ENCODE peak calls at places on chromosomes 13 and 19, in four cellular contexts. A, F, I and W are unnamed samples.

GRCh38 chr13:23707674-23708073 is 137.5 kb downstream of the TNFRSF19 start:
- DNase-seq in I (peak), A (no peak), F (no peak), W (peak)

GRCh38 chr13:32947411-32947810 is 68.8 kb upstream of the KL start:
- DNase-seq in F (no peak), I (no peak), A (no peak), W (no peak)

GRCh38 chr13:74838096-74838495 is 643.9 kb downstream of the TBC1D4 start:
- DNase-seq in F (no peak), A (no peak), I (no peak), W (no peak)

GRCh38 chr13:102597029-102598015 is 536 bp downstream of the TPP2 start:
- DNase-seq in F (no peak), I (no peak), A (peak), W (peak)

GRCh38 chr19:53810891-53811290 is 13.2 kb downstream of the NLRP12 start:
- DNase-seq in I (no peak), A (no peak), F (no peak), W (no peak)

GRCh38 chr13:91162180-91162579 is 185.3 kb upstream of the MIR17HG start:
- DNase-seq in I (no peak), F (no peak), A (no peak), W (peak)

GRCh38 chr19:33438016-33438671 is 64.6 kb downstream of the CEBPG start:
- DNase-seq in A (no peak), F (no peak), I (peak), W (no peak)

GRCh38 chr19:29666634-29667389 is 1.6 kb downstream of the PLEKHF1 start:
- DNase-seq in I (no peak), F (no peak), A (peak), W (no peak)

GRCh38 chr19:29499261-29499920 is 26.4 kb upstream of the VSTM2B start:
- DNase-seq in F (no peak), A (no peak), I (no peak), W (no peak)

GRCh38 chr13:23378009-23378632 is 55.4 kb downstream of the SACS start:
- DNase-seq in I (no peak), F (no peak), A (peak), W (no peak)

GRCh38 chr13:33224191-33224590 is 61.4 kb downstream of the STARD13 start:
- DNase-seq in F (no peak), I (no peak), A (no peak), W (no peak)

GRCh38 chr19:3575260-3575741 is 2.6 kb downstream of the HMG20B start:
- DNase-seq in A (no peak), F (peak), I (no peak), W (peak)

GRCh38 chr13:111271186-111271698 is 49.2 kb upstream of the TEX29 start:
- DNase-seq in A (no peak), I (no peak), F (no peak), W (no peak)

GRCh38 chr13:51525567-51526165 is 58.6 kb upstream of the WDFY2 start:
- DNase-seq in F (no peak), A (no peak), I (no peak), W (no peak)

GRCh38 chr13:23703241-23703640 is 133.0 kb downstream of the TNFRSF19 start:
- DNase-seq in A (no peak), F (no peak), I (no peak), W (no peak)

GRCh38 chr13:98975822-98976261 is 2.0 kb downstream of the DOCK9 start:
- DNase-seq in A (no peak), I (peak), F (no peak), W (no peak)

GRCh38 chr13:97627566-97627965 is 193.6 kb downstream of the RAP2A start:
- DNase-seq in I (no peak), A (peak), F (peak), W (peak)

GRCh38 chr19:40549007-40549708 is 27.5 kb upstream of the SHKBP1 start:
- DNase-seq in F (peak), I (peak), A (peak), W (peak)

GRCh38 chr19:19628499-19629134 is 597 bp upstream of the LPAR2 start:
- DNase-seq in I (peak), F (peak), A (no peak), W (no peak)

GRCh38 chr13:83297591-83298305 is 584.5 kb downstream of the SLITRK1 start:
- DNase-seq in I (no peak), F (no peak), A (no peak), W (no peak)